ENCODE peak calls at places on chromosomes 16 and 17, in six cellular contexts. H is midbrain, Y is iris pigment epithelial cell, C is AG10803, B is DMS153, E is psoas muscle. X is an unnamed sample.

GRCh38 chr17:59837362-59838195 is 55.2 kb downstream of the TUBD1 start:
- DNase-seq in H (peak), Y (peak), C (peak), B (peak), E (no peak), X (no peak)

GRCh38 chr17:59899099-59899498 is 6.2 kb downstream of the RPS6KB1 start:
- DNase-seq in H (no peak), Y (peak), C (peak), B (no peak), E (no peak), X (no peak)

GRCh38 chr16:23595246-23595950 is 718 bp downstream of the NDUFAB1 start:
- DNase-seq in H (no peak), Y (peak), C (no peak), B (no peak), E (no peak), X (no peak)

GRCh38 chr16:4207683-4208528 is 34.0 kb downstream of the SRL start:
- DNase-seq in H (no peak), Y (no peak), C (no peak), B (no peak), E (peak), X (no peak)

GRCh38 chr16:86740298-86740697 is 161.9 kb downstream of the FOXL1 start:
- DNase-seq in H (no peak), Y (no peak), C (no peak), B (no peak), E (no peak), X (no peak)

GRCh38 chr16:4574919-4575705 is 19.0 kb downstream of the C16orf96 start:
- DNase-seq in H (no peak), Y (no peak), C (no peak), B (no peak), E (no peak), X (no peak)

GRCh38 chr17:80879723-80880649 is 111.7 kb upstream of the CHMP6 start:
- DNase-seq in H (no peak), Y (no peak), C (no peak), B (no peak), E (no peak), X (no peak)

GRCh38 chr16:48511071-48511540 is 98.9 kb downstream of the N4BP1 start:
- DNase-seq in H (no peak), Y (peak), C (peak), B (no peak), E (no peak), X (no peak)

GRCh38 chr16:65531475-65531874 is 409.6 kb upstream of the CDH11 start:
- DNase-seq in H (no peak), Y (no peak), C (no peak), B (no peak), E (no peak), X (no peak)

GRCh38 chr16:29899516-29900101 is at the start of gene SEZ6L2:
- DNase-seq in H (peak), Y (peak), C (peak), B (peak), E (peak), X (no peak)

GRCh38 chr17:4968166-4968915 is 724 bp upstream of the SPAG7 start:
- DNase-seq in H (no peak), Y (no peak), C (no peak), B (no peak), E (no peak), X (peak)

GRCh38 chr17:7839199-7839889 is 5.3 kb downstream of the KDM6B start:
- DNase-seq in H (no peak), Y (no peak), C (no peak), B (no peak), E (no peak), X (no peak)

GRCh38 chr17:36686123-36686669 is 84.8 kb downstream of the MRM1 start:
- DNase-seq in H (no peak), Y (no peak), C (no peak), B (no peak), E (no peak), X (no peak)

GRCh38 chr17:12959441-12959840 is 58.4 kb downstream of the ELAC2 start:
- DNase-seq in H (no peak), Y (peak), C (peak), B (no peak), E (no peak), X (no peak)

GRCh38 chr16:16062023-16062932 is 112.9 kb downstream of the ABCC1 start:
- DNase-seq in H (no peak), Y (no peak), C (peak), B (no peak), E (no peak), X (no peak)

GRCh38 chr17:17494499-17495447 is 1.4 kb downstream of the RASD1 start:
- DNase-seq in H (no peak), Y (no peak), C (peak), B (no peak), E (peak), X (no peak)

GRCh38 chr17:35257080-35257701 is 14.3 kb downstream of the SLFN5 start:
- DNase-seq in H (no peak), Y (peak), C (peak), B (peak), E (no peak), X (no peak)

GRCh38 chr16:27879601-27880247 is 183.8 kb downstream of the GSG1L start:
- DNase-seq in H (no peak), Y (no peak), C (no peak), B (no peak), E (no peak), X (no peak)

GRCh38 chr16:77711775-77712174 is 10.5 kb upstream of the NUDT7 start:
- DNase-seq in H (no peak), Y (peak), C (peak), B (no peak), E (no peak), X (no peak)

GRCh38 chr17:78734841-78735641 is 47.0 kb downstream of the CYTH1 start:
- DNase-seq in H (no peak), Y (no peak), C (no peak), B (no peak), E (no peak), X (no peak)

GRCh38 chr16:23943604-23944003 is 107.8 kb downstream of the PRKCB start:
- DNase-seq in H (no peak), Y (no peak), C (no peak), B (no peak), E (no peak), X (no peak)

GRCh38 chr17:56440391-56440790 is 153.1 kb upstream of the NOG start:
- DNase-seq in H (no peak), Y (peak), C (no peak), B (no peak), E (no peak), X (no peak)

GRCh38 chr16:23400387-23400930 is 52.5 kb downstream of the COG7 start:
- DNase-seq in H (no peak), Y (no peak), C (no peak), B (no peak), E (no peak), X (no peak)

GRCh38 chr16:69566437-69567030 is 768 bp downstream of the NFAT5 start:
- DNase-seq in H (peak), Y (peak), C (peak), B (no peak), E (peak), X (no peak)

GRCh38 chr16:14179116-14179515 is 108.0 kb downstream of the MRTFB start:
- DNase-seq in H (no peak), Y (peak), C (no peak), B (no peak), E (no peak), X (no peak)

GRCh38 chr17:9331512-9332163 is 244.0 kb downstream of the STX8 start:
- DNase-seq in H (peak), Y (no peak), C (no peak), B (no peak), E (no peak), X (no peak)

GRCh38 chr16:68744744-68745280 is 7.7 kb downstream of the CDH1 start:
- DNase-seq in H (no peak), Y (peak), C (peak), B (peak), E (no peak), X (no peak)

GRCh38 chr16:55470533-55471371 is 8.2 kb upstream of the MMP2 start:
- DNase-seq in H (no peak), Y (no peak), C (peak), B (no peak), E (peak), X (no peak)

GRCh38 chr17:82977586-82977985 is 101.8 kb upstream of the METRNL start:
- DNase-seq in H (no peak), Y (no peak), C (no peak), B (no peak), E (no peak), X (no peak)

GRCh38 chr17:55279203-55279602 is 14.4 kb downstream of the HLF start:
- DNase-seq in H (no peak), Y (no peak), C (no peak), B (no peak), E (no peak), X (no peak)

GRCh38 chr17:41338961-41339485 is 11.6 kb downstream of the KRT33A start:
- DNase-seq in H (no peak), Y (peak), C (peak), B (no peak), E (no peak), X (no peak)

GRCh38 chr16:69607674-69608073 is 41.9 kb downstream of the NFAT5 start:
- DNase-seq in H (no peak), Y (no peak), C (no peak), B (no peak), E (no peak), X (no peak)

GRCh38 chr17:82317394-82318168 is at the start of gene CD7:
- DNase-seq in H (no peak), Y (no peak), C (no peak), B (no peak), E (no peak), X (peak)

GRCh38 chr16:57617604-57618111 is 10.8 kb upstream of the ADGRG1 start:
- DNase-seq in H (no peak), Y (no peak), C (no peak), B (no peak), E (no peak), X (no peak)

GRCh38 chr17:41360291-41360995 is 9.2 kb downstream of the KRT33B start:
- DNase-seq in H (no peak), Y (peak), C (peak), B (no peak), E (no peak), X (no peak)